ENCODE peak calls at places on chromosomes 1 and 21, in six cellular contexts. One of them, this sample, is unnamed.

GRCh38 chr21:45996311-45997204 is 15.0 kb downstream of the COL6A1 start:
- DNase-seq in NCI-H1092: no peak
- DNase-seq in frontal cortex: no peak
- DNase-seq in stimulated activated CD8-positive, alpha-beta memory T cell treated with anti-CD3 and anti-CD28 coated beads, Interleukin-4, amount 100 ng/mL, for 4 hours: no peak
- DNase-seq in sigmoid colon: peak
- DNase-seq in ovary: peak
- DNase-seq in this sample: no peak

GRCh38 chr1:116310172-116310571 is 62.9 kb upstream of the ATP1A1 start:
- DNase-seq in NCI-H1092: no peak
- DNase-seq in frontal cortex: no peak
- DNase-seq in stimulated activated CD8-positive, alpha-beta memory T cell treated with anti-CD3 and anti-CD28 coated beads, Interleukin-4, amount 100 ng/mL, for 4 hours: no peak
- DNase-seq in sigmoid colon: no peak
- DNase-seq in ovary: no peak
- DNase-seq in this sample: no peak

GRCh38 chr1:91505086-91505485 is 4.4 kb downstream of the CDC7 start:
- DNase-seq in NCI-H1092: no peak
- DNase-seq in frontal cortex: no peak
- DNase-seq in stimulated activated CD8-positive, alpha-beta memory T cell treated with anti-CD3 and anti-CD28 coated beads, Interleukin-4, amount 100 ng/mL, for 4 hours: no peak
- DNase-seq in sigmoid colon: no peak
- DNase-seq in ovary: no peak
- DNase-seq in this sample: no peak

GRCh38 chr21:42599962-42600361 is 53.5 kb upstream of the PDE9A start:
- DNase-seq in NCI-H1092: no peak
- DNase-seq in frontal cortex: no peak
- DNase-seq in stimulated activated CD8-positive, alpha-beta memory T cell treated with anti-CD3 and anti-CD28 coated beads, Interleukin-4, amount 100 ng/mL, for 4 hours: no peak
- DNase-seq in sigmoid colon: no peak
- DNase-seq in ovary: no peak
- DNase-seq in this sample: no peak

GRCh38 chr21:43292041-43292865 is 123.4 kb downstream of the CRYAA start:
- DNase-seq in NCI-H1092: no peak
- DNase-seq in frontal cortex: no peak
- DNase-seq in stimulated activated CD8-positive, alpha-beta memory T cell treated with anti-CD3 and anti-CD28 coated beads, Interleukin-4, amount 100 ng/mL, for 4 hours: no peak
- DNase-seq in sigmoid colon: no peak
- DNase-seq in ovary: no peak
- DNase-seq in this sample: no peak

GRCh38 chr21:16407403-16408279 is 677.9 kb downstream of the USP25 start:
- DNase-seq in NCI-H1092: no peak
- DNase-seq in frontal cortex: no peak
- DNase-seq in stimulated activated CD8-positive, alpha-beta memory T cell treated with anti-CD3 and anti-CD28 coated beads, Interleukin-4, amount 100 ng/mL, for 4 hours: no peak
- DNase-seq in sigmoid colon: no peak
- DNase-seq in ovary: no peak
- DNase-seq in this sample: no peak

GRCh38 chr1:146032613-146033219 is 11.2 kb upstream of the HJV start:
- DNase-seq in NCI-H1092: peak
- DNase-seq in frontal cortex: no peak
- DNase-seq in stimulated activated CD8-positive, alpha-beta memory T cell treated with anti-CD3 and anti-CD28 coated beads, Interleukin-4, amount 100 ng/mL, for 4 hours: no peak
- DNase-seq in sigmoid colon: no peak
- DNase-seq in ovary: no peak
- DNase-seq in this sample: peak

GRCh38 chr1:209767105-209767504 is 11.3 kb downstream of the TRAF3IP3 start:
- DNase-seq in NCI-H1092: no peak
- DNase-seq in frontal cortex: no peak
- DNase-seq in stimulated activated CD8-positive, alpha-beta memory T cell treated with anti-CD3 and anti-CD28 coated beads, Interleukin-4, amount 100 ng/mL, for 4 hours: no peak
- DNase-seq in sigmoid colon: no peak
- DNase-seq in ovary: no peak
- DNase-seq in this sample: no peak

GRCh38 chr1:172041689-172042088 is 200.4 kb downstream of the DNM3 start:
- DNase-seq in NCI-H1092: no peak
- DNase-seq in frontal cortex: no peak
- DNase-seq in stimulated activated CD8-positive, alpha-beta memory T cell treated with anti-CD3 and anti-CD28 coated beads, Interleukin-4, amount 100 ng/mL, for 4 hours: no peak
- DNase-seq in sigmoid colon: no peak
- DNase-seq in ovary: no peak
- DNase-seq in this sample: no peak